ENCODE peak calls at places on chromosomes 12 and 14, in four cellular contexts. T, H, S and W are unnamed samples.

GRCh38 chr12:54891717-54892478 is 37.6 kb downstream of the MUCL1 start:
- DNase-seq in T (peak), H (no peak), S (no peak), W (no peak)

GRCh38 chr12:119594399-119594730 is 791 bp downstream of the TMEM233 start:
- DNase-seq in T (no peak), H (no peak), S (no peak), W (no peak)

GRCh38 chr12:80313184-80313583 is 130.9 kb upstream of the PTPRQ start:
- DNase-seq in T (no peak), H (no peak), S (no peak), W (no peak)

GRCh38 chr12:76259660-76260389 is 88.4 kb downstream of the BBS10 start:
- DNase-seq in T (no peak), H (peak), S (no peak), W (peak)

GRCh38 chr12:9940370-9940769 is 8.2 kb upstream of the CLEC2A start:
- DNase-seq in T (no peak), H (no peak), S (peak), W (no peak)

GRCh38 chr14:81192594-81192993 is 28.2 kb downstream of the GTF2A1 start:
- DNase-seq in T (no peak), H (no peak), S (no peak), W (no peak)

GRCh38 chr12:50017047-50017446 is 8.2 kb downstream of the RACGAP1 start:
- DNase-seq in T (peak), H (peak), S (no peak), W (peak)

GRCh38 chr14:42163136-42163535 is 556.5 kb downstream of the LRFN5 start:
- DNase-seq in T (no peak), H (no peak), S (no peak), W (no peak)

GRCh38 chr14:35285168-35285990 is 6.8 kb upstream of the PSMA6 start:
- DNase-seq in T (no peak), H (no peak), S (peak), W (no peak)

GRCh38 chr12:124294686-124295315 is at the start of gene RFLNA:
- DNase-seq in T (peak), H (no peak), S (no peak), W (no peak)

GRCh38 chr12:45561488-45561887 is 168.0 kb upstream of the ARID2 start:
- DNase-seq in T (no peak), H (no peak), S (no peak), W (no peak)

GRCh38 chr12:47110706-47111391 is 31.1 kb upstream of the AMIGO2 start:
- DNase-seq in T (no peak), H (no peak), S (no peak), W (no peak)

GRCh38 chr12:94566345-94566744 is 84.0 kb downstream of the TMCC3 start:
- DNase-seq in T (no peak), H (no peak), S (no peak), W (no peak)

GRCh38 chr12:19480459-19480858 is 41.2 kb downstream of the AEBP2 start:
- DNase-seq in T (no peak), H (no peak), S (no peak), W (no peak)

GRCh38 chr14:54549862-54550261 is 17.1 kb upstream of the SAMD4A start:
- DNase-seq in T (no peak), H (no peak), S (no peak), W (no peak)

GRCh38 chr12:120598674-120599463 is 17.7 kb upstream of the POP5 start:
- DNase-seq in T (no peak), H (no peak), S (no peak), W (no peak)

GRCh38 chr12:82708507-82708906 is 21.8 kb downstream of the TMTC2 start:
- DNase-seq in T (peak), H (no peak), S (no peak), W (no peak)

GRCh38 chr14:92310776-92311375 is 12.1 kb upstream of the SLC24A4 start:
- DNase-seq in T (no peak), H (no peak), S (no peak), W (no peak)

GRCh38 chr14:47917344-47917954 is 242.0 kb upstream of the MDGA2 start:
- DNase-seq in T (no peak), H (no peak), S (peak), W (no peak)

GRCh38 chr14:64717870-64718269 is 13.6 kb downstream of the PLEKHG3 start:
- DNase-seq in T (no peak), H (no peak), S (no peak), W (no peak)

GRCh38 chr12:98572010-98572409 is 21.5 kb upstream of the SLC25A3 start:
- DNase-seq in T (no peak), H (no peak), S (no peak), W (no peak)

GRCh38 chr14:64604854-64605253 is 55.1 kb downstream of the PPP1R36 start:
- DNase-seq in T (no peak), H (no peak), S (no peak), W (no peak)

GRCh38 chr14:74444866-74445265 is 18.9 kb upstream of the SYNDIG1L start:
- DNase-seq in T (no peak), H (no peak), S (no peak), W (no peak)

GRCh38 chr14:104880584-104881210 is 15.6 kb downstream of the CEP170B start:
- DNase-seq in T (no peak), H (no peak), S (no peak), W (no peak)

GRCh38 chr12:32568241-32568640 is 110.9 kb upstream of the DNM1L start:
- DNase-seq in T (no peak), H (peak), S (no peak), W (peak)

GRCh38 chr12:130087222-130087621 is 75.0 kb upstream of the FZD10 start:
- DNase-seq in T (no peak), H (no peak), S (no peak), W (no peak)

GRCh38 chr12:125025836-125026235 is 32.4 kb downstream of the BRI3BP start:
- DNase-seq in T (no peak), H (no peak), S (no peak), W (no peak)

GRCh38 chr14:49768301-49769121 is 558 bp downstream of the KLHDC2 start:
- DNase-seq in T (peak), H (no peak), S (peak), W (no peak)

GRCh38 chr12:76830456-76830855 is 48.4 kb downstream of the CSRP2 start:
- DNase-seq in T (no peak), H (peak), S (no peak), W (no peak)

GRCh38 chr14:61277232-61277631 is 3.9 kb downstream of the TMEM30B start:
- DNase-seq in T (no peak), H (no peak), S (no peak), W (no peak)

GRCh38 chr12:30874455-30875313 is 51.9 kb upstream of the TSPAN11 start:
- DNase-seq in T (no peak), H (no peak), S (no peak), W (no peak)

GRCh38 chr12:31835276-31835882 is 106.6 kb upstream of the AMN1 start:
- DNase-seq in T (no peak), H (no peak), S (peak), W (no peak)

GRCh38 chr14:101709962-101710891 is 51.3 kb upstream of the PPP2R5C start:
- DNase-seq in T (peak), H (no peak), S (no peak), W (no peak)

GRCh38 chr12:31749024-31749704 is 20.3 kb upstream of the AMN1 start:
- DNase-seq in T (peak), H (peak), S (peak), W (peak)

GRCh38 chr12:27667540-27667939 is 28.7 kb upstream of the REP15 start:
- DNase-seq in T (no peak), H (no peak), S (no peak), W (peak)

GRCh38 chr12:111154180-111154579 is 214.7 kb downstream of the PHETA1 start:
- DNase-seq in T (no peak), H (no peak), S (no peak), W (no peak)

GRCh38 chr12:12608557-12608957 is 3.1 kb upstream of the CREBL2 start:
- DNase-seq in T (no peak), H (no peak), S (peak), W (no peak)
- TF ChIP-seq CTCF in T (no peak), H (no peak), S (peak), W (peak)

GRCh38 chr12:55929306-55929791 is 1.6 kb upstream of the DGKA start:
- DNase-seq in T (peak), H (no peak), S (peak), W (no peak)
- H3K4me3 ChIP-seq in T (no peak), H (no peak), S (peak), W (no peak)

GRCh38 chr14:32343926-32344430 is 14.9 kb downstream of the AKAP6 start:
- DNase-seq in T (no peak), H (no peak), S (no peak), W (no peak)

GRCh38 chr14:32342854-32343200 is 13.7 kb downstream of the AKAP6 start:
- DNase-seq in T (no peak), H (no peak), S (no peak), W (no peak)

GRCh38 chr14:32339188-32339587 is 10.1 kb downstream of the AKAP6 start:
- DNase-seq in T (no peak), H (no peak), S (no peak), W (no peak)

GRCh38 chr14:32345311-32345771 is 16.2 kb downstream of the AKAP6 start:
- DNase-seq in T (peak), H (no peak), S (no peak), W (no peak)

DNA sequence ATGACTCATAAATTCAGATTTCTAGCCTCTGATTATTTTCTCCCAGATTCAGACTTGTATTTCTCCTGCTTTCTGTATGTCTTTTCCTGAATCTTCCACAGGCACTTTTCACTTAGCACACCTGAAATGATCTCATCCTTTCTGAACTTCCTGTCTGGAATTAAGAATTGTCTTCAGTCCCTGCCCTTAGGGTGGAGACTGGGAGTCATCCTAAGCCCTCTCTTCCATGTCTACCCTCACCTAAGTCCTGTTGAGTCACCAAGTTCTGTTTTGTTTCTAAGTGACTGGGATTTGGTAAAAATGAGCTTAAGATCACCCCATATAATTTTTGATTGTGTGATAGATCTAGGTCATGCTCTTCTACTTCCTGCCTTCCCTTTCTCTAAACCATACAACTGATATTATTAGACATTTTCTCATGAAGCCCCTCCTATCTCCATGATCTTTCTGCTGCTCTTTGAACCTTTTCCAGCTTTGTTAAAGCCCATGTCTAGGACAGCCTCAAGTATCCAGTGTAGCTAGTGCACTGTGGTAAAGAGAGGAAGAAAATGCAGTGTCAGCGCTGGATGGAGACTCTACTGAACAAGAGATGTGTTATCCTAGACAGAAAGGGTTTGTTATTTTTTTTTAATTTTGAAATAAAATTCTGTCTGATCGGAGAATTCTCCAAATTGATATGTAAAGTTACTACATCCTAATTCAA is 13.2 kb downstream of the AKAP6 start:
- DNase-seq in T (no peak), H (no peak), S (no peak), W (no peak)
- TF ChIP-seq CTCF in T (no peak), H (no peak), S (no peak), W (no peak)

DNA sequence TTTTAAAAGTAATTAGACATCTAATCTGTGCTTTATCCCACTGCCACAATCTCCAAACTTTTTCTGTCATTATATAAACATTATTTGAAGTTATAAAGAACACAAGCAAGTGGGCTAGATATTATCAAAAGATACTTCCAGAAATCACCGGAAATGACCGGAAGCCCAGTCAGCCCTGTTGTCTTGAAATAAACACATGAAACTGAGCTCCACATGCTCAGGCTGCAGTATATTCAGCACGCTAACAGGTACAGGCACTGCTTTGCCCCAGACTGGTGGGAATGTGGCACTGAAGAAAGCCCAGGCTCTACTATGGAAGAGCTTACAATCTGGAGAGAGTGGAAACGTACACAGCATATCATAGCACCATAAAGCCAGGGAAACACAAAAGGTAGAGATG is 158.9 kb upstream of the PLEKHG7 start:
- DNase-seq in T (no peak), H (no peak), S (peak), W (no peak)
- H3K4me3 ChIP-seq in T (no peak), H (no peak), S (peak), W (no peak)

GRCh38 chr12:69149262-69149661 is 90.1 kb upstream of the CPSF6 start:
- DNase-seq in T (no peak), H (no peak), S (no peak), W (no peak)
- TF ChIP-seq CTCF in T (no peak), H (no peak), S (no peak), W (no peak)

GRCh38 chr14:103033744-103034143 is 23.6 kb downstream of the CDC42BPB start:
- DNase-seq in T (peak), H (no peak), S (no peak), W (peak)
- H3K4me3 ChIP-seq in T (no peak), H (no peak), S (no peak), W (no peak)